ENCODE peak calls at places on chromosomes 13 and 19, in five cellular contexts. H is T-helper 2 cell, Q is HS-5, O is AG09319, X is COR-L47. G is an unnamed sample.

GRCh38 chr13:24671367-24672117 is 8.7 kb upstream of the ATP12A start:
- DNase-seq in H (no peak), Q (peak), O (peak), X (peak), G (peak)

GRCh38 chr19:3151563-3152430 is 16.0 kb downstream of the GNA15 start:
- DNase-seq in H (no peak), Q (no peak), O (no peak), X (no peak), G (no peak)

GRCh38 chr13:51426982-51427381 is 25.9 kb downstream of the INTS6 start:
- DNase-seq in H (no peak), Q (no peak), O (no peak), X (no peak), G (no peak)

GRCh38 chr13:33639640-33640080 is 178.3 kb upstream of the RFC3 start:
- DNase-seq in H (no peak), Q (no peak), O (no peak), X (no peak), G (no peak)

GRCh38 chr19:55115446-55116065 is 1.9 kb downstream of the PPP1R12C start:
- DNase-seq in H (peak), Q (no peak), O (no peak), X (no peak), G (no peak)

GRCh38 chr13:98651716-98652115 is 74.8 kb upstream of the STK24 start:
- DNase-seq in H (no peak), Q (no peak), O (no peak), X (no peak), G (no peak)

GRCh38 chr19:29680447-29680846 is 15.2 kb downstream of the PLEKHF1 start:
- DNase-seq in H (peak), Q (no peak), O (no peak), X (no peak), G (no peak)

GRCh38 chr13:99892189-99892588 is 79.4 kb downstream of the ZIC5 start:
- DNase-seq in H (no peak), Q (no peak), O (no peak), X (no peak), G (no peak)

GRCh38 chr19:48359123-48359522 is 4.6 kb downstream of the TMEM143 start:
- DNase-seq in H (no peak), Q (no peak), O (no peak), X (no peak), G (no peak)

GRCh38 chr13:101626925-101627555 is 174.6 kb downstream of the ITGBL1 start:
- DNase-seq in H (peak), Q (no peak), O (no peak), X (no peak), G (no peak)

GRCh38 chr19:29682236-29682895 is 17.1 kb downstream of the PLEKHF1 start:
- DNase-seq in H (no peak), Q (no peak), O (no peak), X (no peak), G (no peak)

GRCh38 chr19:41940443-41941409 is 12.5 kb upstream of the ERFL start:
- DNase-seq in H (no peak), Q (no peak), O (no peak), X (no peak), G (no peak)

GRCh38 chr19:18698321-18699167 is 15.1 kb downstream of the CRTC1 start:
- DNase-seq in H (no peak), Q (no peak), O (no peak), X (no peak), G (no peak)

GRCh38 chr13:98397221-98397620 is 179.7 kb downstream of the STK24 start:
- DNase-seq in H (no peak), Q (no peak), O (no peak), X (no peak), G (no peak)

GRCh38 chr13:34320084-34320483 is 502.1 kb downstream of the RFC3 start:
- DNase-seq in H (no peak), Q (no peak), O (no peak), X (no peak), G (no peak)

GRCh38 chr19:35607661-35608060 is 4.9 kb upstream of the HAUS5 start:
- DNase-seq in H (no peak), Q (no peak), O (no peak), X (no peak), G (no peak)

GRCh38 chr13:71852082-71852481 is 14.9 kb downstream of the DACH1 start:
- DNase-seq in H (no peak), Q (no peak), O (no peak), X (no peak), G (no peak)

GRCh38 chr19:33299061-33299665 is 3.2 kb downstream of the CEBPA start:
- DNase-seq in H (no peak), Q (no peak), O (no peak), X (no peak), G (no peak)

GRCh38 chr13:99123101-99124045 is 77.3 kb upstream of the UBAC2 start:
- DNase-seq in H (no peak), Q (peak), O (no peak), X (no peak), G (peak)

GRCh38 chr19:49147923-49148682 is 7.1 kb downstream of the HRC start:
- DNase-seq in H (no peak), Q (no peak), O (no peak), X (no peak), G (no peak)

GRCh38 chr19:8269724-8270123 is 38.4 kb downstream of the CD320 start:
- DNase-seq in H (no peak), Q (no peak), O (no peak), X (no peak), G (no peak)

GRCh38 chr13:48316826-48317510 is 13.4 kb downstream of the RB1 start:
- DNase-seq in H (no peak), Q (no peak), O (no peak), X (no peak), G (no peak)

GRCh38 chr19:48629599-48630288 is 7.4 kb downstream of the DBP start:
- DNase-seq in H (no peak), Q (no peak), O (no peak), X (no peak), G (no peak)

GRCh38 chr13:99982021-99982740 is 597 bp downstream of the ZIC2 start:
- DNase-seq in H (no peak), Q (no peak), O (no peak), X (no peak), G (no peak)

GRCh38 chr13:114124921-114125320 is 7.5 kb downstream of the RASA3 start:
- DNase-seq in H (peak), Q (peak), O (no peak), X (no peak), G (no peak)

GRCh38 chr13:103354189-103354588 is 288.0 kb upstream of the SLC10A2 start:
- DNase-seq in H (no peak), Q (no peak), O (no peak), X (no peak), G (no peak)

GRCh38 chr13:95067303-95067702 is 233.9 kb downstream of the ABCC4 start:
- DNase-seq in H (no peak), Q (no peak), O (no peak), X (no peak), G (no peak)

GRCh38 chr19:7928741-7929701 is 3.1 kb upstream of the CTXN1 start:
- DNase-seq in H (peak), Q (peak), O (peak), X (peak), G (peak)

GRCh38 chr19:661427-662196 is 1.4 kb downstream of the RNF126 start:
- DNase-seq in H (peak), Q (no peak), O (no peak), X (no peak), G (no peak)

GRCh38 chr19:54302252-54302651 is 10.7 kb downstream of the LILRA5 start:
- DNase-seq in H (no peak), Q (no peak), O (no peak), X (no peak), G (no peak)

GRCh38 chr19:45245334-45245787 is at the start of gene EXOC3L2:
- DNase-seq in H (no peak), Q (no peak), O (no peak), X (no peak), G (no peak)

GRCh38 chr19:29467824-29468401 is 57.9 kb upstream of the VSTM2B start:
- DNase-seq in H (no peak), Q (no peak), O (no peak), X (peak), G (no peak)

GRCh38 chr13:50116430-50116973 is 101.3 kb downstream of the KCNRG start:
- DNase-seq in H (no peak), Q (no peak), O (no peak), X (no peak), G (no peak)

GRCh38 chr13:98978280-98978679 is 416 bp upstream of the DOCK9 start:
- DNase-seq in H (no peak), Q (peak), O (no peak), X (no peak), G (no peak)

GRCh38 chr13:93368705-93369104 is 142.1 kb downstream of the GPC6 start:
- DNase-seq in H (no peak), Q (no peak), O (no peak), X (no peak), G (no peak)

G was measured in GM04503.